ENCODE peak calls at places on chromosomes 16 and 17, in ten cellular contexts. M is H7, C is Calu3, U is NCI-H446 treated with DMSO at 0.1 percent for 48 hours, Y is left ventricle myocardium superior, G is COR-L47, I is A549, L is non-pigmented ciliary epithelial cell, T is BJ, O is brain microvascular endothelial cell. X is an unnamed sample.

GRCh38 chr17:48868916-48869500 is 23.6 kb upstream of the ATP5MC1 start:
- DNase-seq in M (no peak), C (no peak), U (no peak), Y (no peak), G (no peak), I (no peak), L (no peak), T (no peak), O (no peak), X (no peak)

GRCh38 chr16:68486671-68487495 is 38.6 kb upstream of the SMPD3 start:
- DNase-seq in M (no peak), C (no peak), U (no peak), Y (no peak), G (peak; percentile 76), I (no peak), L (no peak), T (no peak), O (no peak), X (no peak)

GRCh38 chr17:65334391-65334790 is 197.2 kb downstream of the RGS9 start:
- DNase-seq in M (no peak), C (no peak), U (no peak), Y (no peak), G (no peak), I (no peak), L (no peak), T (no peak), O (no peak), X (no peak)

GRCh38 chr16:10930755-10931093 is 11.5 kb downstream of the DEXI start:
- DNase-seq in M (peak; percentile 47), C (no peak), U (no peak), Y (no peak), G (no peak), I (no peak), L (no peak), T (no peak), O (no peak), X (no peak)

GRCh38 chr17:6749519-6749918 is 6.3 kb upstream of the XAF1 start:
- DNase-seq in M (no peak), C (no peak), U (no peak), Y (no peak), G (no peak), I (no peak), L (no peak), T (no peak), O (no peak), X (no peak)

GRCh38 chr16:31135535-31136286 is at the start of gene PRSS8:
- DNase-seq in M (peak; percentile 89), C (peak; percentile 91), U (no peak), Y (no peak), G (no peak), I (no peak), L (no peak), T (no peak), O (no peak), X (no peak)

GRCh38 chr17:3697157-3697515 is 1.2 kb upstream of the P2RX5 start:
- DNase-seq in M (peak; percentile 38), C (no peak), U (no peak), Y (no peak), G (no peak), I (no peak), L (no peak), T (no peak), O (no peak), X (no peak)

GRCh38 chr17:59377410-59377809 is 46.0 kb downstream of the YPEL2 start:
- DNase-seq in M (no peak), C (no peak), U (peak; percentile 93), Y (no peak), G (peak; percentile 42), I (no peak), L (no peak), T (no peak), O (no peak), X (no peak)

GRCh38 chr17:82097919-82098168 is 192 bp downstream of the FASN start:
- DNase-seq in M (no peak), C (no peak), U (no peak), Y (no peak), G (no peak), I (no peak), L (no peak), T (no peak), O (no peak), X (no peak)

GRCh38 chr16:2473425-2473926 is 1.5 kb upstream of the TBC1D24 start:
- DNase-seq in M (peak; percentile 87), C (no peak), U (no peak), Y (no peak), G (peak; percentile 30), I (peak; percentile 31), L (no peak), T (no peak), O (no peak), X (no peak)

GRCh38 chr16:5447734-5448133 is 350.1 kb upstream of the EEF2KMT start:
- DNase-seq in M (no peak), C (no peak), U (no peak), Y (no peak), G (no peak), I (no peak), L (no peak), T (no peak), O (no peak), X (no peak)

GRCh38 chr17:7014995-7015586 is 2.7 kb downstream of the RNASEK start:
- DNase-seq in M (no peak), C (no peak), U (no peak), Y (no peak), G (no peak), I (no peak), L (no peak), T (no peak), O (peak; percentile 78), X (no peak)

GRCh38 chr16:48542020-48542473 is 67.9 kb downstream of the N4BP1 start:
- DNase-seq in M (peak; percentile 73), C (peak; percentile 55), U (no peak), Y (peak; percentile 71), G (peak; percentile 19), I (peak; percentile 56), L (no peak), T (no peak), O (peak; percentile 37), X (no peak)

GRCh38 chr16:50266337-50267091 is at the start of gene ADCY7:
- DNase-seq in M (peak; percentile 87), C (peak; percentile 86), U (no peak), Y (peak; percentile 81), G (no peak), I (no peak), L (peak; percentile 41), T (no peak), O (peak; percentile 82), X (peak; percentile 74)

GRCh38 chr17:18320301-18320700 is 5.2 kb downstream of the SMCR8 start:
- DNase-seq in M (no peak), C (no peak), U (no peak), Y (no peak), G (no peak), I (no peak), L (no peak), T (no peak), O (no peak), X (no peak)

GRCh38 chr16:80231888-80232287 is 308.9 kb upstream of the DYNLRB2 start:
- DNase-seq in M (no peak), C (no peak), U (no peak), Y (no peak), G (no peak), I (no peak), L (peak; percentile 80), T (peak; percentile 49), O (peak; percentile 92), X (peak; percentile 28)

GRCh38 chr17:48719642-48720262 is 2.6 kb downstream of the PRAC1 start:
- DNase-seq in M (peak; percentile 89), C (no peak), U (no peak), Y (no peak), G (no peak), I (no peak), L (no peak), T (no peak), O (no peak), X (no peak)

X was measured in GM12891.